ENCODE peak calls at places on chromosomes 13 and 19, in six cellular contexts. One of them, this sample, is unnamed.

GRCh38 chr13:26785845-26786630 is 25.5 kb upstream of the GPR12 start:
- DNase-seq in HCT116: no peak
- DNase-seq in SK-N-SH: no peak
- DNase-seq in MM.1S: peak; percentile 78
- DNase-seq in neural progenitor cell: peak; percentile 30
- DNase-seq in PC-3: no peak
- DNase-seq in this sample: no peak

GRCh38 chr19:35436477-35437141 is 11.4 kb upstream of the FFAR2 start:
- DNase-seq in HCT116: no peak
- DNase-seq in SK-N-SH: no peak
- DNase-seq in MM.1S: no peak
- DNase-seq in neural progenitor cell: no peak
- DNase-seq in PC-3: peak; percentile 47
- DNase-seq in this sample: peak; percentile 39

GRCh38 chr13:27349458-27349857 is 75.0 kb upstream of the GTF3A start:
- DNase-seq in HCT116: no peak
- DNase-seq in SK-N-SH: no peak
- DNase-seq in MM.1S: no peak
- DNase-seq in neural progenitor cell: no peak
- DNase-seq in PC-3: no peak
- DNase-seq in this sample: peak; percentile 53

GRCh38 chr19:40464059-40465024 is 1.2 kb downstream of the BLVRB start:
- DNase-seq in HCT116: peak; percentile 85
- DNase-seq in SK-N-SH: peak; percentile 75
- DNase-seq in MM.1S: peak; percentile 63
- DNase-seq in neural progenitor cell: peak; percentile 81
- DNase-seq in PC-3: peak; percentile 94
- DNase-seq in this sample: peak; percentile 95

GRCh38 chr13:77325371-77325941 is 1.4 kb downstream of the MYCBP2 start:
- DNase-seq in HCT116: no peak
- DNase-seq in SK-N-SH: peak; percentile 6
- DNase-seq in MM.1S: peak; percentile 70
- DNase-seq in neural progenitor cell: no peak
- DNase-seq in PC-3: peak; percentile 13
- DNase-seq in this sample: peak; percentile 45

GRCh38 chr19:39941151-39941550 is 6.7 kb upstream of the FCGBP start:
- DNase-seq in HCT116: no peak
- DNase-seq in SK-N-SH: no peak
- DNase-seq in MM.1S: no peak
- DNase-seq in neural progenitor cell: no peak
- DNase-seq in PC-3: no peak
- DNase-seq in this sample: no peak

GRCh38 chr19:51138549-51138979 is 3.5 kb upstream of the SIGLEC7 start:
- DNase-seq in HCT116: no peak
- DNase-seq in SK-N-SH: no peak
- DNase-seq in MM.1S: no peak
- DNase-seq in neural progenitor cell: no peak
- DNase-seq in PC-3: no peak
- DNase-seq in this sample: no peak

GRCh38 chr13:113934576-113934975 is 39.3 kb downstream of the C13orf46 start:
- DNase-seq in HCT116: no peak
- DNase-seq in SK-N-SH: peak; percentile 19
- DNase-seq in MM.1S: no peak
- DNase-seq in neural progenitor cell: no peak
- DNase-seq in PC-3: no peak
- DNase-seq in this sample: no peak

GRCh38 chr13:45456196-45456972 is 8.4 kb upstream of the COG3 start:
- DNase-seq in HCT116: no peak
- DNase-seq in SK-N-SH: no peak
- DNase-seq in MM.1S: no peak
- DNase-seq in neural progenitor cell: no peak
- DNase-seq in PC-3: peak; percentile 39
- DNase-seq in this sample: peak; percentile 72

GRCh38 chr19:36209372-36209771 is 5.1 kb downstream of the ZNF565 start:
- DNase-seq in HCT116: no peak
- DNase-seq in SK-N-SH: no peak
- DNase-seq in MM.1S: no peak
- DNase-seq in neural progenitor cell: no peak
- DNase-seq in PC-3: no peak
- DNase-seq in this sample: no peak

GRCh38 chr13:114099918-114100445 is 32.4 kb downstream of the RASA3 start:
- DNase-seq in HCT116: peak; percentile 42
- DNase-seq in SK-N-SH: peak; percentile 59
- DNase-seq in MM.1S: peak; percentile 18
- DNase-seq in neural progenitor cell: peak; percentile 87
- DNase-seq in PC-3: peak; percentile 66
- DNase-seq in this sample: peak; percentile 69

GRCh38 chr19:46697142-46697960 is 19.6 kb downstream of the PRKD2 start:
- DNase-seq in HCT116: peak; percentile 80
- DNase-seq in SK-N-SH: peak; percentile 72
- DNase-seq in MM.1S: no peak
- DNase-seq in neural progenitor cell: peak; percentile 97
- DNase-seq in PC-3: no peak
- DNase-seq in this sample: peak; percentile 90

GRCh38 chr13:98457053-98457452 is 119.9 kb downstream of the STK24 start:
- DNase-seq in HCT116: no peak
- DNase-seq in SK-N-SH: no peak
- DNase-seq in MM.1S: no peak
- DNase-seq in neural progenitor cell: no peak
- DNase-seq in PC-3: no peak
- DNase-seq in this sample: no peak

GRCh38 chr19:33464733-33465115 is 56.9 kb downstream of the PEPD start:
- DNase-seq in HCT116: no peak
- DNase-seq in SK-N-SH: no peak
- DNase-seq in MM.1S: no peak
- DNase-seq in neural progenitor cell: no peak
- DNase-seq in PC-3: no peak
- DNase-seq in this sample: no peak

GRCh38 chr13:94249512-94249911 is 230.0 kb downstream of the DCT start:
- DNase-seq in HCT116: no peak
- DNase-seq in SK-N-SH: no peak
- DNase-seq in MM.1S: no peak
- DNase-seq in neural progenitor cell: peak; percentile 39
- DNase-seq in PC-3: peak; percentile 49
- DNase-seq in this sample: peak; percentile 78

GRCh38 chr19:45347570-45348366 is 7.2 kb downstream of the KLC3 start:
- DNase-seq in HCT116: no peak
- DNase-seq in SK-N-SH: peak; percentile 46
- DNase-seq in MM.1S: no peak
- DNase-seq in neural progenitor cell: no peak
- DNase-seq in PC-3: no peak
- DNase-seq in this sample: no peak

GRCh38 chr13:62997038-62997619 is 1581.5 kb upstream of the PCDH20 start:
- DNase-seq in HCT116: no peak
- DNase-seq in SK-N-SH: no peak
- DNase-seq in MM.1S: no peak
- DNase-seq in neural progenitor cell: no peak
- DNase-seq in PC-3: no peak
- DNase-seq in this sample: no peak

GRCh38 chr13:46621133-46621532 is 68.2 kb downstream of the LRCH1 start:
- DNase-seq in HCT116: no peak
- DNase-seq in SK-N-SH: no peak
- DNase-seq in MM.1S: no peak
- DNase-seq in neural progenitor cell: no peak
- DNase-seq in PC-3: no peak
- DNase-seq in this sample: no peak

GRCh38 chr13:42219051-42219450 is 52.9 kb upstream of the AKAP11 start:
- DNase-seq in HCT116: no peak
- DNase-seq in SK-N-SH: no peak
- DNase-seq in MM.1S: no peak
- DNase-seq in neural progenitor cell: no peak
- DNase-seq in PC-3: no peak
- DNase-seq in this sample: no peak

GRCh38 chr13:67238277-67238859 is 8.2 kb upstream of the PCDH9 start:
- DNase-seq in HCT116: peak; percentile 4
- DNase-seq in SK-N-SH: peak; percentile 19
- DNase-seq in MM.1S: peak; percentile 13
- DNase-seq in neural progenitor cell: no peak
- DNase-seq in PC-3: peak; percentile 63
- DNase-seq in this sample: peak; percentile 30

GRCh38 chr19:6774821-6775707 is 2.6 kb downstream of the VAV1 start:
- DNase-seq in HCT116: no peak
- DNase-seq in SK-N-SH: no peak
- DNase-seq in MM.1S: no peak
- DNase-seq in neural progenitor cell: peak; percentile 38
- DNase-seq in PC-3: no peak
- DNase-seq in this sample: peak; percentile 11

GRCh38 chr19:30223866-30224688 is 148.1 kb upstream of the ZNF536 start:
- DNase-seq in HCT116: no peak
- DNase-seq in SK-N-SH: no peak
- DNase-seq in MM.1S: no peak
- DNase-seq in neural progenitor cell: no peak
- DNase-seq in PC-3: no peak
- DNase-seq in this sample: no peak

GRCh38 chr19:41424335-41425173 is 2.6 kb downstream of the B3GNT8 start:
- DNase-seq in HCT116: no peak
- DNase-seq in SK-N-SH: no peak
- DNase-seq in MM.1S: no peak
- DNase-seq in neural progenitor cell: no peak
- DNase-seq in PC-3: no peak
- DNase-seq in this sample: no peak

GRCh38 chr13:94712287-94712811 is at the start of gene SOX21:
- DNase-seq in HCT116: no peak
- DNase-seq in SK-N-SH: no peak
- DNase-seq in MM.1S: no peak
- DNase-seq in neural progenitor cell: peak; percentile 87
- DNase-seq in PC-3: peak; percentile 71
- DNase-seq in this sample: peak; percentile 19

GRCh38 chr13:43872181-43872580 is 7.4 kb downstream of the CCDC122 start:
- DNase-seq in HCT116: no peak
- DNase-seq in SK-N-SH: no peak
- DNase-seq in MM.1S: no peak
- DNase-seq in neural progenitor cell: no peak
- DNase-seq in PC-3: no peak
- DNase-seq in this sample: no peak

GRCh38 chr13:108220042-108220441 is 1.9 kb downstream of the ABHD13 start:
- DNase-seq in HCT116: peak; percentile 57
- DNase-seq in SK-N-SH: no peak
- DNase-seq in MM.1S: no peak
- DNase-seq in neural progenitor cell: no peak
- DNase-seq in PC-3: peak; percentile 70
- DNase-seq in this sample: no peak

GRCh38 chr13:40452741-40453665 is 213.4 kb downstream of the FOXO1 start:
- DNase-seq in HCT116: no peak
- DNase-seq in SK-N-SH: no peak
- DNase-seq in MM.1S: no peak
- DNase-seq in neural progenitor cell: no peak
- DNase-seq in PC-3: peak; percentile 86
- DNase-seq in this sample: peak; percentile 66

GRCh38 chr13:22703601-22704209 is 477.1 kb upstream of the SGCG start:
- DNase-seq in HCT116: peak; percentile 40
- DNase-seq in SK-N-SH: no peak
- DNase-seq in MM.1S: no peak
- DNase-seq in neural progenitor cell: no peak
- DNase-seq in PC-3: peak; percentile 56
- DNase-seq in this sample: no peak

GRCh38 chr19:53055117-53055516 is 10.6 kb downstream of the ERVV-2 start:
- DNase-seq in HCT116: no peak
- DNase-seq in SK-N-SH: no peak
- DNase-seq in MM.1S: no peak
- DNase-seq in neural progenitor cell: no peak
- DNase-seq in PC-3: peak; percentile 13
- DNase-seq in this sample: no peak

DNA sequence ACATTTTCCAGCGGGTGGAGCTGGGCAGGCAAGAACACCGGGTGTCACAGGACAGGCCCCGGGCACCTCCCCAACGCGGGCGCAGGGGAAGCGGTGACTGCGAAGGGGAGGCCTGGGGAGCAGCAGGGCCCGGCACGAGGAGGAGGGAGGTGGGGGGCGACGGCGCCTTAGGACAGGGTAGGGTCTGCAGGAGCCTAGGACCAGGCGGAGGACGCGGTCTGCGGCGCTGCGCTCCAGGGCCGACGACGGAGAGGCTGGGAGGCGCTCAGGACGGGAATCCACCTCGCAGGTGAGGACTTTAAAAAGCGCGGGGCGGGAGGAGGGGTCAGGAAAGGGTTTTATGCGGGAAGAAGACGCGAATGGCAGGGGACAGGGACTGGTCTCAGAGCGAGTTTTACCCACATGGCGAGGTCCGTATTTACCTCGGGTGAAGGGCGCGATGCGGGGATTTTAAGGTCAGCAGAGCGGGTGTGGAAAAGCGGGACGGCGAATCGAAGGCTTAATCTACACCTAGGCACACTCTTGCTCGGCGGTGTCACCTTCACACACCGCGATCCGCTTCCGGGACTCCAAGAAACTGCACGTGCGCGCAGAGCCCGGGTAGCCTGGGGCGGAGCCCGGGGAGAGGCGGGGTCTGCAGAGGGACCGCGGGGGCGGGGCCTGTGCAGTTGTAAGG is 13.5 kb downstream of the ERVV-2 start:
- DNase-seq in HCT116: no peak
- DNase-seq in SK-N-SH: peak; percentile 72
- DNase-seq in MM.1S: no peak
- DNase-seq in neural progenitor cell: peak; percentile 66
- DNase-seq in PC-3: peak; percentile 30
- DNase-seq in this sample: peak; percentile 45
- H3K9ac ChIP-seq in HCT116: no peak overlapping the region
- H3K9ac ChIP-seq in SK-N-SH: no peak overlapping the region
- H3K9ac ChIP-seq in MM.1S: no peak overlapping the region
- H3K9ac ChIP-seq in neural progenitor cell: no peak overlapping the region
- H3K9ac ChIP-seq in PC-3: no peak overlapping the region
- H3K9ac ChIP-seq in this sample: no peak overlapping the region

GRCh38 chr19:49165111-49165750 is 7.6 kb downstream of the TRPM4 start:
- DNase-seq in HCT116: no peak
- DNase-seq in SK-N-SH: no peak
- DNase-seq in MM.1S: no peak
- DNase-seq in neural progenitor cell: no peak
- DNase-seq in PC-3: peak; percentile 71
- DNase-seq in this sample: no peak
- TF ChIP-seq EZH2phosphoT487 in HCT116: no peak
- TF ChIP-seq EZH2phosphoT487 in SK-N-SH: no peak
- TF ChIP-seq EZH2phosphoT487 in MM.1S: no peak
- TF ChIP-seq EZH2phosphoT487 in neural progenitor cell: no peak
- TF ChIP-seq EZH2phosphoT487 in PC-3: no peak
- TF ChIP-seq EZH2phosphoT487 in this sample: no peak

GRCh38 chr13:110306340-110306959 is 507 bp downstream of the COL4A1 start:
- DNase-seq in HCT116: no peak
- DNase-seq in SK-N-SH: peak; percentile 64
- DNase-seq in MM.1S: no peak
- DNase-seq in neural progenitor cell: peak; percentile 69
- DNase-seq in PC-3: no peak
- DNase-seq in this sample: peak; percentile 57
- H3K9ac ChIP-seq in HCT116: no peak overlapping the region
- H3K9ac ChIP-seq in SK-N-SH: peak overlapping the region; percentile 88
- H3K9ac ChIP-seq in MM.1S: no peak overlapping the region
- H3K9ac ChIP-seq in neural progenitor cell: peak overlapping the region; percentile 61
- H3K9ac ChIP-seq in PC-3: peak overlapping the region; percentile 91
- H3K9ac ChIP-seq in this sample: peak overlapping the region; percentile 85

GRCh38 chr19:16351133-16351809 is 26.6 kb downstream of the KLF2 start:
- DNase-seq in HCT116: no peak
- DNase-seq in SK-N-SH: no peak
- DNase-seq in MM.1S: no peak
- DNase-seq in neural progenitor cell: no peak
- DNase-seq in PC-3: peak; percentile 23
- DNase-seq in this sample: peak; percentile 71
- TF ChIP-seq EZH2phosphoT487 in HCT116: no peak
- TF ChIP-seq EZH2phosphoT487 in SK-N-SH: no peak
- TF ChIP-seq EZH2phosphoT487 in MM.1S: no peak
- TF ChIP-seq EZH2phosphoT487 in neural progenitor cell: no peak
- TF ChIP-seq EZH2phosphoT487 in PC-3: no peak
- TF ChIP-seq EZH2phosphoT487 in this sample: no peak